ENCODE peak calls at places on chromosomes 16 and 17, in eight cellular contexts. Q is GM12878, N is body of pancreas, I is uterus, C is neural progenitor cell, R is prostate gland, O is transverse colon, X is RWPE2. U is an unnamed sample.

GRCh38 chr16:57752203-57752580 is 16.6 kb downstream of the KATNB1 start:
- DNase-seq in Q (no peak), N (no peak), I (no peak), C (no peak), R (no peak), O (no peak), X (no peak), U (no peak)

GRCh38 chr17:41772218-41772585 is 14.3 kb downstream of the JUP start:
- DNase-seq in Q (no peak), N (peak; percentile 80), I (no peak), C (no peak), R (peak; percentile 88), O (peak; percentile 90), X (peak; percentile 88), U (no peak)

GRCh38 chr16:82891918-82892317 is 265.1 kb downstream of the CDH13 start:
- DNase-seq in Q (no peak), N (no peak), I (no peak), C (no peak), R (no peak), O (no peak), X (no peak), U (no peak)

GRCh38 chr17:68349157-68349556 is 57.9 kb downstream of the ARSG start:
- DNase-seq in Q (peak; percentile 43), N (no peak), I (no peak), C (no peak), R (no peak), O (no peak), X (no peak), U (no peak)

GRCh38 chr17:40554646-40555295 is 10.5 kb downstream of the CCR7 start:
- DNase-seq in Q (no peak), N (no peak), I (peak; percentile 29), C (no peak), R (no peak), O (no peak), X (no peak), U (no peak)

GRCh38 chr16:64629622-64630021 is 492.2 kb downstream of the CDH11 start:
- DNase-seq in Q (no peak), N (no peak), I (no peak), C (no peak), R (no peak), O (no peak), X (no peak), U (no peak)

GRCh38 chr17:82247175-82247823 is 18.5 kb downstream of the SLC16A3 start:
- DNase-seq in Q (no peak), N (no peak), I (no peak), C (no peak), R (no peak), O (no peak), X (no peak), U (no peak)

GRCh38 chr17:27982688-27983087 is 59.8 kb upstream of the NLK start:
- DNase-seq in Q (no peak), N (no peak), I (no peak), C (no peak), R (no peak), O (no peak), X (no peak), U (no peak)

GRCh38 chr17:32258383-32259121 is 7.1 kb upstream of the RHBDL3 start:
- DNase-seq in Q (no peak), N (no peak), I (no peak), C (peak; percentile 37), R (no peak), O (no peak), X (no peak), U (no peak)

GRCh38 chr17:49832840-49833599 is 14.8 kb downstream of the TAC4 start:
- DNase-seq in Q (no peak), N (no peak), I (no peak), C (no peak), R (no peak), O (no peak), X (no peak), U (no peak)

GRCh38 chr17:5950871-5951270 is 119.3 kb upstream of the WSCD1 start:
- DNase-seq in Q (no peak), N (no peak), I (no peak), C (peak; percentile 16), R (no peak), O (no peak), X (no peak), U (no peak)

GRCh38 chr16:19130852-19131808 is 17.4 kb downstream of the ITPRIPL2 start:
- DNase-seq in Q (no peak), N (peak; percentile 48), I (no peak), C (no peak), R (peak; percentile 31), O (no peak), X (no peak), U (no peak)

GRCh38 chr17:70405492-70406220 is 236.3 kb downstream of the KCNJ2 start:
- DNase-seq in Q (peak; percentile 41), N (peak; percentile 21), I (no peak), C (no peak), R (no peak), O (no peak), X (peak; percentile 52), U (peak; percentile 73)

GRCh38 chr17:76266244-76266938 is 1.2 kb downstream of the UBALD2 start:
- DNase-seq in Q (no peak), N (peak; percentile 8), I (no peak), C (no peak), R (peak; percentile 36), O (peak; percentile 47), X (no peak), U (no peak)

GRCh38 chr17:40179923-40180659 is 2.8 kb downstream of the RAPGEFL1 start:
- DNase-seq in Q (no peak), N (no peak), I (no peak), C (no peak), R (no peak), O (peak; percentile 47), X (no peak), U (no peak)

GRCh38 chr17:7988750-7989178 is 13.7 kb upstream of the GUCY2D start:
- DNase-seq in Q (peak; percentile 66), N (peak; percentile 81), I (peak; percentile 74), C (peak; percentile 87), R (peak; percentile 83), O (peak; percentile 26), X (no peak), U (peak; percentile 12)
- H3K27ac ChIP-seq in Q (no peak overlapping the region), N (no peak overlapping the region), I (peak overlapping the region; percentile 74), C (no peak overlapping the region), R (no peak overlapping the region), O (peak overlapping the region; percentile 25), X (no peak overlapping the region), U (no peak overlapping the region)

GRCh38 chr16:10809706-10810105 is 8.9 kb downstream of the TVP23A start:
- DNase-seq in Q (no peak), N (no peak), I (no peak), C (no peak), R (no peak), O (no peak), X (no peak), U (no peak)

GRCh38 chr16:10806698-10807097 is 11.9 kb downstream of the TVP23A start:
- DNase-seq in Q (no peak), N (no peak), I (no peak), C (no peak), R (no peak), O (no peak), X (no peak), U (no peak)

GRCh38 chr16:10808218-10808617 is 10.4 kb downstream of the TVP23A start:
- DNase-seq in Q (no peak), N (no peak), I (no peak), C (no peak), R (no peak), O (no peak), X (no peak), U (no peak)

GRCh38 chr16:10805362-10805761 is 13.2 kb downstream of the TVP23A start:
- DNase-seq in Q (no peak), N (no peak), I (no peak), C (no peak), R (no peak), O (no peak), X (no peak), U (no peak)

DNA sequence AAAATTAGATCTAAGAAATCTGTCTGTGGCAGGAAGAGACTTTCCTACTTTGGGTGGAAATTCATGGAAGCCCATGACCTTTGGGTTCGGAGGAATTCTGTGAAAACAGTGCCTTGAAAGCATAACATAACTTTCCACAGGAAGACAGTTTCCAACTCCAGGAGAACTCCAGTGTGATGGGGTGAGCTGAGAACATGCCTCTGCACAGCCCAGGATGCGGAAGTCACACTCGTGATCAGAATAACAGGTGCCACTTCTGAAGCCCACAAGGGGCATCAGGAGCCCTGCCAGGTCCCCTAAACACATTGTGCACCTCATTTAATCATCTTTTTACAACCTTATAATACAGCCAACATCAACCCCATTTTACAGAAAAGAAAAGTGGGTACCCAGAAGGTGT is 9.7 kb downstream of the TVP23A start:
- DNase-seq in Q (no peak), N (no peak), I (no peak), C (no peak), R (no peak), O (no peak), X (no peak), U (no peak)
- H3K27ac ChIP-seq in Q (no peak overlapping the region), N (no peak overlapping the region), I (no peak overlapping the region), C (no peak overlapping the region), R (no peak overlapping the region), O (no peak overlapping the region), X (no peak overlapping the region), U (no peak overlapping the region)

DNA sequence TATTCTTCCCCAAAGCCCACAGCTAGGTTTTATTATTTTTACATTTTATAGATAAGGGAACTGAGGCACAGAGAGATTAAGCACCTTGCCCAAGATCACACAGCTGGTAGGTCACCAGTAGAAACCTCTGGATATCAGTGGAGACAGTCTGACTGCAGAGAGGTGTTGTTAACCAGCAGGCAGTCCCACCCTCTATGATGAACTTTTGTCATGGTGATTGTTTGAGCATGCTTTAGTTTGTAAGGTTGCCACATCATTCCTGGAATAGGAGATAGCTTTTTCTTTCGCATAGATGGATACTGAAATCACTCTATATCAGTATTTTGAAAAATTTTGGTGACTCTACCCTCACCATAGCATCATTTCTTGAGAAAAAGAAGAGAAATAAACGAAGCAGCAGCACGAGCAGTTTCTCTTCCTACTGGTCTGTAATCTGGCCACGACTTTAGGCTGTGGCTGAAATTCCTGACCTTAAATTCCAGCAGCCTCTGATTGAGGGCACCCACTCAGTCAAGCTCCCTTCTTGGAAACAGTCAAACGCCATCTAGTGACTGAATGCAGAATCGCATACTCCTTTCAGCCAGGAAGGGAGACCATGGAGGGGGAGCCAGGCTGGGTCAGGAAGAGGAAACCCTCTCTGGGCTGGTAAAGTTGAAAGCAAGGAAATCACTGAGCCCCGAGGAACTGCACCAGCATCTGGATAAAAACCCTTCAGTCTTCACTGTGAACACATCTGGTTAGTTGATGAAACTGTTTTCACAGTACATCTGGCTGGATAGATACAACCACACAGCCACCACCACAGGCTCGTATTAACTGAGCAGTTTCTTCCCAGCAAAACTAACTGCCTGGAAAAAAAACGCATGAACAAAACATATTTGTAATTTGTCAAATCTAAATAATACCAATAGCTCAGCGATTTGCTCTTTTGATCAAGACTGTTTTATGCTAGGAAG is 108.4 kb upstream of the XYLT1 start:
- DNase-seq in Q (peak; percentile 28), N (peak; percentile 75), I (peak; percentile 48), C (peak; percentile 88), R (peak; percentile 53), O (peak; percentile 66), X (no peak), U (no peak)
- H3K27ac ChIP-seq in Q (no peak overlapping the region), N (no peak overlapping the region), I (no peak overlapping the region), C (no peak overlapping the region), R (no peak overlapping the region), O (no peak overlapping the region), X (peak overlapping the region; percentile 18), U (no peak overlapping the region)

GRCh38 chr16:76797457-76797856 is 393.5 kb upstream of the MON1B start:
- DNase-seq in Q (no peak), N (no peak), I (no peak), C (no peak), R (no peak), O (no peak), X (no peak), U (no peak)
- H3K27ac ChIP-seq in Q (no peak overlapping the region), N (no peak overlapping the region), I (no peak overlapping the region), C (no peak overlapping the region), R (no peak overlapping the region), O (no peak overlapping the region), X (no peak overlapping the region), U (no peak overlapping the region)